ENCODE peak calls at places on chromosomes 4 and X, in six cellular contexts. L is brain microvascular endothelial cell, B is bronchial epithelial cell, U is right lobe of liver, P is tibial artery, I is neural progenitor cell. A is an unnamed sample.

GRCh38 chr4:15963568-15963967 is 593 bp upstream of the FGFBP2 start:
- DNase-seq in L (no peak), B (no peak), U (no peak), P (no peak), I (no peak), A (no peak)

GRCh38 chrX:132463411-132463810 is 25.4 kb downstream of the MBNL3 start:
- DNase-seq in L (peak; percentile 27), B (no peak), U (no peak), P (no peak), I (peak; percentile 43), A (no peak)

GRCh38 chr4:155906554-155907247 is 3.2 kb downstream of the TDO2 start:
- DNase-seq in L (peak; percentile 98), B (peak; percentile 82), U (no peak), P (peak; percentile 33), I (no peak), A (peak; percentile 14)

GRCh38 chrX:9573282-9574106 is 108.6 kb downstream of the TBL1X start:
- DNase-seq in L (no peak), B (no peak), U (no peak), P (no peak), I (peak; percentile 5), A (no peak)

GRCh38 chr4:8871417-8872401 is at the start of gene HMX1:
- DNase-seq in L (no peak), B (no peak), U (no peak), P (no peak), I (peak; percentile 88), A (no peak)

GRCh38 chr4:140867338-140867737 is 111.2 kb upstream of the TBC1D9 start:
- DNase-seq in L (no peak), B (no peak), U (no peak), P (no peak), I (peak; percentile 21), A (no peak)

GRCh38 chr4:176755001-176755400 is 37.7 kb downstream of the VEGFC start:
- DNase-seq in L (no peak), B (no peak), U (no peak), P (no peak), I (no peak), A (no peak)

GRCh38 chrX:12548746-12549145 is 242.5 kb upstream of the PRPS2 start:
- DNase-seq in L (no peak), B (peak; percentile 27), U (no peak), P (no peak), I (peak; percentile 71), A (no peak)

GRCh38 chrX:1883772-1884171 is 268.9 kb downstream of the ASMT start:
- DNase-seq in L (no peak), B (peak; percentile 19), U (no peak), P (no peak), I (no peak), A (no peak)

DNA sequence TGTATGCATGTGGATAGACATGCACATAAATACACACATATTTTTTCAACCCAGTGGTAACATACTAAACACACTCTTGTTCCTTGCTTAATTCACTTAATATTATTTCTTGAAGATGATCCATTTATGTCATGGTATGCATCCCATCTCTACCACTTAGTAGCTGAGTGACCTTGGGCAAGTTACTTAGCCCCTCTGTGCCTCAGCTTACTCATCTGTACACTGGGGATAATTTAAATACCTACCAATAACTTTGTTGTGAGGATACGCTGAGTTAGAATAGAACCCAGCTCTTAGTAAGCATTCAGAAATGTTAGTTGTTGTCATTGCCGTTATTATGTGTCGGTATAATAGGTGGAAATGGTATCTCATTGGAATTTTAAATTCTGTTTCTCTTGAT is 41.4 kb downstream of the FAM114A1 start:
- DNase-seq in L (no peak), B (no peak), U (no peak), P (no peak), I (no peak), A (no peak)
- H3K36me3 ChIP-seq in L (peaks cover 91% of the 10 kb centered on the region), B (peaks cover 9% of the 10 kb centered on the region), U (peaks cover 69% of the 10 kb centered on the region), P (peaks cover 92% of the 10 kb centered on the region), I (no peaks in the 10 kb centered on the region), A (no peaks in the 10 kb centered on the region)

DNA sequence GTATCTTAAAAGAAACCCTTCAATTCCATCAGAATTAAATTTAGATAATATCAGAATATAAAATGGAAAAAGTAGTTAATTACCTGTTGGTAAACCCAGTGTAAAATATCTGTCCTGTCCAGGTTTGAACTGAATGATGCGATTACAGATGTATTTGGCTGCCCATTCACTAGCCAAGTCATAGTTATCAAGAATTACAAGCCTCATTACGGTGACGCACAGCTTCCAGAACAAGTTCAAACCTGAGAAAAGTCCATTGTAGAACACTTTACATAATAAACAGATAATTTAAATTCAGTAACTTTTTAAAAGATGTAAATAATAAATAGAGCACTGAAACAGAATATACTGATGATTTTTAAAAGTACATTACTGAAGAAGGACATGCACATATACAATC is 4.4 kb downstream of the GNPDA2 start:
- DNase-seq in L (no peak), B (peak; percentile 88), U (no peak), P (no peak), I (no peak), A (no peak)
- H3K4me3 ChIP-seq in L (no peak overlapping the region), B (no peak overlapping the region), U (no peak overlapping the region), P (no peak overlapping the region), I (no peak overlapping the region), A (no peak overlapping the region)

DNA sequence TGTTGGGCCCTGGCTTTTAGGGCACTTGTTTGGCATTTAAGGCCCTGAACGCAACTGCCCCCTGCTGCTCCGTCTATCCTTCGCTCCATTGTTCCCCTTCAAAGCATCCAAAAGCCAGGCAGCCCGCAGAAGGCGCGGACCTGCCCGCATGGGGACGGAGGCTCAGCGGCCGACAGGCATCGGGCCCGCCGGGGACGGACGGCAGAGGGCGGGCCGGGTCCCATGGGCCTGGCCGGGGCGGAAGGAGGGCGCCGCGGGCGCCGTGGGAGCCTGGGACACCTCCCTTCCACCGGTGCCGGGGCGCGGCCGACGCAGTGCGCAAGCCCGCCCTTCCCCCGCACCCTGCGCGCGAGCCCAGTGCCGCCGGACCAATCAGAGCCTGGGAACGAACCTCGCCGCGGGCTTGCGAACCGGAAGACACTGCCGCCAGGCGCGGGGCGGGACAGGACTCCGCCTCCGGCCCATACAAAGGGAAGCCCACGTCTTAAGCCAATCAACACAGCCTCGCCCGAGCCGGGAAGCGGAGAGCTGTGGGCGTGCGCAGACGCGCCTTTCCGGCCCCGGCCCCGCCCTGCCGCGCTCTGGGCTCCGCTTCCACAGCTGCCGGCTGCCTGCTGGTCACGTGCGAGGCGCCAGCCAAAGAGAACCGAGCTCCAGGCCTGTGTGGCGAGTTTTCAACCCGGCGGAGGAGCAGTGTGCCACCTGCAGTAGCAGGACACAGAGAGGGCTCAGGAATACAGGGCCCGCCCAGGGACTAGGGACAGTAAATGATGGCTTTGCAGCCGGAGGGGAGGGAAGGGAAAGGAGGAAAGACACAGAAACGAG is 2.1 kb upstream of the ARHGAP4 start:
- DNase-seq in L (peak; percentile 95), B (peak; percentile 90), U (peak; percentile 98), P (peak; percentile 94), I (peak; percentile 97), A (peak; percentile 96)
- TF ChIP-seq CTCF in L (peak; percentile 24), B (no peak), U (no peak), P (peak; percentile 21), I (no peak), A (no peak)

GRCh38 chr4:56972389-56972788 is 5.0 kb downstream of the NOA1 start:
- DNase-seq in L (no peak), B (no peak), U (no peak), P (no peak), I (no peak), A (no peak)

GRCh38 chr4:56972832-56973231 is 4.6 kb downstream of the NOA1 start:
- DNase-seq in L (no peak), B (no peak), U (no peak), P (no peak), I (no peak), A (no peak)

GRCh38 chr4:56976283-56976877 is 1.0 kb downstream of the NOA1 start:
- DNase-seq in L (no peak), B (no peak), U (peak; percentile 57), P (no peak), I (no peak), A (no peak)

GRCh38 chr4:56976878-56977320 is 507 bp downstream of the NOA1 start:
- DNase-seq in L (no peak), B (peak; percentile 50), U (peak; percentile 76), P (peak; percentile 27), I (peak; percentile 64), A (no peak)

GRCh38 chr4:56971383-56971782 is 6.0 kb downstream of the NOA1 start:
- DNase-seq in L (no peak), B (no peak), U (no peak), P (no peak), I (no peak), A (no peak)
- H3K36me3 ChIP-seq in L (peaks cover 42% of the 10 kb centered on the region), B (peaks cover 15% of the 10 kb centered on the region), U (peaks cover 65% of the 10 kb centered on the region), P (peaks cover 65% of the 10 kb centered on the region), I (peaks cover 13% of the 10 kb centered on the region), A (no peaks in the 10 kb centered on the region)

DNA sequence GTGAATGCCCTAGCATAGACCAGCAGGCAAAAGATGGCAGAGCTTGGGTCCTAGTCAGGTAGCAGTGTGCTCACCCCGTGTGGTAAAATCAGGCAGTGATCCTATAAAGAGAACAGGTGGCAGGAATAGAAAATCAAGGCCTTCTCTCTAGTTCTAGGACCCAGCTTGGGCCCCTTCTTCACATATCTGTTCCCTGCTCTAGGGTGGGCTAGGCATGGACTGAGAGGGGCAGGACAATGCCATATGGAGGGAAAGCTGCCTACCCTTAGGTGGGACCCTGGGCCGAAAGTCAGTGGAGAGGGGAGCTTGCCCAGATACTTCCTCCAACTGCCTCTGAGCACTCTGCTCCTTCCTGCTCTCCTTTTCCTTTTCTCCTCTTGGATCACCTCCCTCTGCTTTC is 117.4 kb upstream of the NALF2 start:
- DNase-seq in L (no peak), B (no peak), U (no peak), P (no peak), I (no peak), A (no peak)
- H3K4me3 ChIP-seq in L (no peak overlapping the region), B (no peak overlapping the region), U (no peak overlapping the region), P (no peak overlapping the region), I (no peak overlapping the region), A (no peak overlapping the region)

GRCh38 chr4:53313510-53313909 is 52.4 kb downstream of the SCFD2 start:
- DNase-seq in L (peak; percentile 34), B (peak; percentile 16), U (no peak), P (no peak), I (peak; percentile 69), A (no peak)
- TF ChIP-seq CTCF in L (peak; percentile 66), B (no peak), U (peak; percentile 39), P (no peak), I (peak; percentile 55), A (no peak)

DNA sequence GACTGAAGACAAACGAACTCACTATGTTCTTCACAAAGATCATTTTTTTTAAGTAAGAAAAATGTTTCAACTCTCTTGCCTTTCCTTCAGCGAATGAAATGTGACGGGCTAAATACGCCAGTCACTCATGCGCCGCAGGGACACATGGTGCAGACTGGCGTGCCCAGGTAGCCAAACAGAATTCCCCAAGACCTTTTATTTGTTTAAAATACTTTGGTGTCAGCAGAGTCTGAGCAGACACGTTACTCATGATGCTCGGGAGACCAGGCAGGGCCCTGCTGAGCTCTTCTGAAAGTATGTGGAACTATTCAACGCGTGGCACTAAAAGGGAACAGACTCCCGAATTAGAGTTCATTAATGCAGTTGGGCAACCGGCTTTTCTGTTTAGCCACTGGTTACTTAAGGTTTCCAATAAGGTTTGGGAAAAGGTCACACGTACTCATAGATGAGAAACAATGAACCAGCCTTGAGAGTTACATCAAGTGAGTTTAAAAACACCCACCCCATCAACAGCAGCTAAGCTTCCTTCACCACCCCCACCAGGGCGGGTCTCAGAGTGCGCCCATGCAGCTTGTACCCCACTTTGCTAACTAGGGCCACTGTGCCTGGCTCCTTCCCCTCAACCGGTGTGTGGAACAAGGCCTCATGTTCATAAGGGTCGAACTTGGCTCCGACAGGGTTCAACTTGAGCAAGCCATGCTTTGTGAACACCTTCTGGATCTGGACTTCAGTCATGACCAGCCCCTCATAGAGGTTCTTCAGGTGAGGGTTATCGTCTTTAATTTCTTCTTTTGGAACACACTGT is 7.3 kb downstream of the GRPEL1 start:
- DNase-seq in L (no peak), B (no peak), U (no peak), P (peak; percentile 11), I (no peak), A (no peak)
- H3K36me3 ChIP-seq in L (peaks cover 53% of the 10 kb centered on the region), B (peaks cover 29% of the 10 kb centered on the region), U (peaks cover 72% of the 10 kb centered on the region), P (peaks cover 77% of the 10 kb centered on the region), I (peaks cover 6% of the 10 kb centered on the region), A (no peaks in the 10 kb centered on the region)